ENCODE peak calls at places on chromosome 5, in six cellular contexts. One of them, this sample, is unnamed.

GRCh38 chr5:154648706-154649105 is 106.5 kb upstream of the LARP1 start:
- DNase-seq in AG09319: no peak
- DNase-seq in HFFc6: no peak
- DNase-seq in uterus: no peak
- DNase-seq in BJ: no peak
- DNase-seq in upper lobe of right lung: no peak
- DNase-seq in this sample: no peak

GRCh38 chr5:58598440-58598839 is 15.6 kb downstream of the RAB3C start:
- DNase-seq in upper lobe of right lung: no peak
- DNase-seq in AG09319: no peak
- DNase-seq in BJ: no peak
- DNase-seq in uterus: no peak
- DNase-seq in HFFc6: no peak
- DNase-seq in this sample: no peak

GRCh38 chr5:157594675-157595074 is 19.1 kb upstream of the ADAM19 start:
- DNase-seq in HFFc6: no peak
- DNase-seq in uterus: no peak
- DNase-seq in upper lobe of right lung: no peak
- DNase-seq in AG09319: no peak
- DNase-seq in BJ: no peak
- DNase-seq in this sample: no peak

GRCh38 chr5:179817071-179817840 is 3.4 kb upstream of the SQSTM1 start:
- DNase-seq in uterus: no peak
- DNase-seq in HFFc6: no peak
- DNase-seq in upper lobe of right lung: peak; percentile 74
- DNase-seq in BJ: no peak
- DNase-seq in AG09319: no peak
- DNase-seq in this sample: no peak

GRCh38 chr5:77986261-77986660 is 210.1 kb upstream of the TBCA start:
- DNase-seq in BJ: no peak
- DNase-seq in HFFc6: no peak
- DNase-seq in uterus: no peak
- DNase-seq in upper lobe of right lung: no peak
- DNase-seq in AG09319: no peak
- DNase-seq in this sample: no peak

GRCh38 chr5:81768960-81769452 is 18.1 kb upstream of the SSBP2 start:
- DNase-seq in HFFc6: peak; percentile 94
- DNase-seq in BJ: peak; percentile 77
- DNase-seq in uterus: no peak
- DNase-seq in AG09319: peak; percentile 39
- DNase-seq in upper lobe of right lung: no peak
- DNase-seq in this sample: peak; percentile 69

GRCh38 chr5:160938532-160938931 is 86.5 kb upstream of the ATP10B start:
- DNase-seq in AG09319: no peak
- DNase-seq in uterus: no peak
- DNase-seq in upper lobe of right lung: peak; percentile 79
- DNase-seq in BJ: no peak
- DNase-seq in HFFc6: no peak
- DNase-seq in this sample: no peak

GRCh38 chr5:138824924-138825863 is 49.9 kb downstream of the LRRTM2 start:
- DNase-seq in BJ: no peak
- DNase-seq in AG09319: no peak
- DNase-seq in HFFc6: no peak
- DNase-seq in uterus: no peak
- DNase-seq in upper lobe of right lung: no peak
- DNase-seq in this sample: no peak

GRCh38 chr5:50888754-50889153 is 222.3 kb downstream of the PARP8 start:
- DNase-seq in HFFc6: no peak
- DNase-seq in upper lobe of right lung: no peak
- DNase-seq in uterus: no peak
- DNase-seq in BJ: no peak
- DNase-seq in AG09319: no peak
- DNase-seq in this sample: no peak

GRCh38 chr5:68490401-68490800 is 274.8 kb downstream of the PIK3R1 start:
- DNase-seq in upper lobe of right lung: no peak
- DNase-seq in uterus: no peak
- DNase-seq in HFFc6: no peak
- DNase-seq in BJ: no peak
- DNase-seq in AG09319: no peak
- DNase-seq in this sample: no peak

GRCh38 chr5:140041492-140042421 is 1.3 kb downstream of the NRG2 start:
- DNase-seq in HFFc6: peak; percentile 55
- DNase-seq in uterus: peak; percentile 35
- DNase-seq in AG09319: no peak
- DNase-seq in BJ: no peak
- DNase-seq in upper lobe of right lung: peak; percentile 65
- DNase-seq in this sample: no peak

GRCh38 chr5:14178671-14179211 is 35.6 kb downstream of the TRIO start:
- DNase-seq in upper lobe of right lung: no peak
- DNase-seq in HFFc6: peak; percentile 79
- DNase-seq in AG09319: no peak
- DNase-seq in BJ: no peak
- DNase-seq in uterus: no peak
- DNase-seq in this sample: no peak

GRCh38 chr5:57776035-57776434 is 293.4 kb upstream of the ACTBL2 start:
- DNase-seq in BJ: no peak
- DNase-seq in AG09319: no peak
- DNase-seq in uterus: no peak
- DNase-seq in HFFc6: no peak
- DNase-seq in upper lobe of right lung: no peak
- DNase-seq in this sample: no peak

GRCh38 chr5:173953528-173954090 is 35.4 kb upstream of the C5orf47 start:
- DNase-seq in BJ: no peak
- DNase-seq in uterus: no peak
- DNase-seq in HFFc6: peak; percentile 69
- DNase-seq in upper lobe of right lung: no peak
- DNase-seq in AG09319: no peak
- DNase-seq in this sample: no peak

GRCh38 chr5:143014017-143014651 is 244.0 kb downstream of the ARHGAP26 start:
- DNase-seq in HFFc6: no peak
- DNase-seq in uterus: no peak
- DNase-seq in AG09319: no peak
- DNase-seq in BJ: no peak
- DNase-seq in upper lobe of right lung: peak; percentile 79
- DNase-seq in this sample: no peak

GRCh38 chr5:159102294-159102934 is 2.7 kb upstream of the EBF1 start:
- DNase-seq in BJ: no peak
- DNase-seq in HFFc6: no peak
- DNase-seq in upper lobe of right lung: no peak
- DNase-seq in AG09319: no peak
- DNase-seq in uterus: no peak
- DNase-seq in this sample: no peak

GRCh38 chr5:159105318-159106053 is 5.8 kb upstream of the EBF1 start:
- DNase-seq in BJ: no peak
- DNase-seq in HFFc6: no peak
- DNase-seq in uterus: peak; percentile 18
- DNase-seq in AG09319: no peak
- DNase-seq in upper lobe of right lung: no peak
- DNase-seq in this sample: no peak

GRCh38 chr5:159103086-159103485 is 3.4 kb upstream of the EBF1 start:
- DNase-seq in uterus: no peak
- DNase-seq in BJ: no peak
- DNase-seq in HFFc6: no peak
- DNase-seq in AG09319: no peak
- DNase-seq in upper lobe of right lung: no peak
- DNase-seq in this sample: no peak

GRCh38 chr5:159104759-159105317 is 5.1 kb upstream of the EBF1 start:
- DNase-seq in upper lobe of right lung: no peak
- DNase-seq in BJ: no peak
- DNase-seq in AG09319: no peak
- DNase-seq in uterus: no peak
- DNase-seq in HFFc6: no peak
- DNase-seq in this sample: no peak

GRCh38 chr5:159104058-159104651 is 4.4 kb upstream of the EBF1 start:
- DNase-seq in upper lobe of right lung: peak; percentile 63
- DNase-seq in AG09319: no peak
- DNase-seq in BJ: no peak
- DNase-seq in HFFc6: no peak
- DNase-seq in uterus: peak; percentile 43
- DNase-seq in this sample: no peak
- TF ChIP-seq CTCF in upper lobe of right lung: peak; percentile 30
- TF ChIP-seq CTCF in AG09319: peak; percentile 20
- TF ChIP-seq CTCF in BJ: peak; percentile 27
- TF ChIP-seq CTCF in HFFc6: peak; percentile 40
- TF ChIP-seq CTCF in uterus: no peak
- TF ChIP-seq CTCF in this sample: peak; percentile 50

GRCh38 chr5:34450338-34450737 is 205.8 kb upstream of the RAI14 start:
- DNase-seq in AG09319: no peak
- DNase-seq in BJ: no peak
- DNase-seq in HFFc6: no peak
- DNase-seq in uterus: no peak
- DNase-seq in upper lobe of right lung: no peak
- DNase-seq in this sample: no peak

GRCh38 chr5:34449639-34450038 is 206.5 kb upstream of the RAI14 start:
- DNase-seq in HFFc6: no peak
- DNase-seq in upper lobe of right lung: no peak
- DNase-seq in uterus: no peak
- DNase-seq in AG09319: no peak
- DNase-seq in BJ: no peak
- DNase-seq in this sample: no peak

GRCh38 chr5:34455096-34455495 is 201.0 kb upstream of the RAI14 start:
- DNase-seq in BJ: no peak
- DNase-seq in AG09319: no peak
- DNase-seq in uterus: no peak
- DNase-seq in upper lobe of right lung: no peak
- DNase-seq in HFFc6: no peak
- DNase-seq in this sample: no peak

GRCh38 chr5:34447424-34447823 is 208.7 kb upstream of the RAI14 start:
- DNase-seq in BJ: no peak
- DNase-seq in upper lobe of right lung: no peak
- DNase-seq in uterus: no peak
- DNase-seq in HFFc6: no peak
- DNase-seq in AG09319: no peak
- DNase-seq in this sample: no peak

GRCh38 chr5:34452170-34452828 is 203.8 kb upstream of the RAI14 start:
- DNase-seq in HFFc6: peak; percentile 25
- DNase-seq in upper lobe of right lung: no peak
- DNase-seq in uterus: no peak
- DNase-seq in AG09319: no peak
- DNase-seq in BJ: no peak
- DNase-seq in this sample: no peak
- TF ChIP-seq CTCF in HFFc6: peak; percentile 79
- TF ChIP-seq CTCF in upper lobe of right lung: peak; percentile 24
- TF ChIP-seq CTCF in uterus: no peak
- TF ChIP-seq CTCF in AG09319: peak; percentile 53
- TF ChIP-seq CTCF in BJ: peak; percentile 59
- TF ChIP-seq CTCF in this sample: peak; percentile 53

DNA sequence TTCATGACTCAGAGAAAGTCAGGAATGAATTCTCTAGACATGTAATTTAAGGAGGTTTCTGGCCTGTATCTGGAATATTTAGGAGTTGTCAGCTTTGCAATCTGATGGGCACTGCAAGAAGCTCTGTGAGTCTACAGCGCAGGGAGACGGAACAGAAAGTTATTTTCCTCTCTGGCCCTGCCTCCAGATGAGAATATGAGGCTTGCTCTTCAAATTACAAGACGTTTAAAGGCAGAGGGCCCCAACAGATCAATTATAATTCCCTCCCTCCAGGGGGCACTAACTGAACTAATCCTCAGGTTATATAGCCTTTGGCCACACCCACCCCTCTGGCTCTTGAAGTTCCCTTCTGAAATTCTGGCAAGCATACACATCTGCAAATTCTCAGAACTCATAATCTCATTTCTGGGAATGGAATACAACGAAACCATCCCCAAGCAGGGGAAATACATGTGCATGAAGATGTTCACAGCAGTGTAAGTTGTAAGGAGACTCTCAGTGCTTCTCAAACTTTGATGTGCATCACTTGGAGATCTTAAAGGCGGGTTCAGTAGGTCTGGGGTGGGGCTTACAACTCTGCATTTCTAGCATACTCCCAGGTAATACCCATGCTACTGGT is 307.6 kb downstream of the CWC27 start:
- DNase-seq in uterus: peak; percentile 66
- DNase-seq in AG09319: peak; percentile 16
- DNase-seq in upper lobe of right lung: no peak
- DNase-seq in BJ: no peak
- DNase-seq in HFFc6: peak; percentile 38
- DNase-seq in this sample: peak; percentile 21
- TF ChIP-seq CTCF in uterus: no peak
- TF ChIP-seq CTCF in AG09319: peak; percentile 24
- TF ChIP-seq CTCF in upper lobe of right lung: peak; percentile 39
- TF ChIP-seq CTCF in BJ: peak; percentile 24
- TF ChIP-seq CTCF in HFFc6: peak; percentile 60
- TF ChIP-seq CTCF in this sample: no peak

DNA sequence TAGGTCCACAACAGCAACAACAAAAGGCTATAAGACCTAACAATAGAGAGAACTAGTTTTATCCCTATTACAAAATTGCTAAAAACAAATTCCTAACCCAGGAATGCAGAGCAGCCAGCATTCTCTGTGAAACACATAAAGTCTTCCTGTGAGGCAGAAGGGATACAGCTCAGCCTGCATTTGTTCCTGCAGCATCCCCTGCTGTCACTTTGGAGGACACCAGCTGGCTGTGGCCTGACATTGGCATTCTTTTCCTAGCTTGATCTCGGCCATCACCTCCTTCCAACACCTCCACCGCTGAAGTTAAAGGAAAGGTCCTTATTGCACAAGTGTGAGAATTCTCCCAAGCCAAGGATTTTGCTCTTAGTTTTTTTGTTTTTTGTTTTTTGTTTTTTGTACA is 186.1 kb downstream of the SNCAIP start:
- DNase-seq in upper lobe of right lung: no peak
- DNase-seq in HFFc6: no peak
- DNase-seq in uterus: no peak
- DNase-seq in AG09319: no peak
- DNase-seq in BJ: no peak
- DNase-seq in this sample: no peak
- TF ChIP-seq CTCF in upper lobe of right lung: peak; percentile 6
- TF ChIP-seq CTCF in HFFc6: peak; percentile 47
- TF ChIP-seq CTCF in uterus: no peak
- TF ChIP-seq CTCF in AG09319: peak; percentile 62
- TF ChIP-seq CTCF in BJ: peak; percentile 53
- TF ChIP-seq CTCF in this sample: peak; percentile 43

GRCh38 chr5:97183100-97183929 is at the start of gene RIOK2:
- DNase-seq in upper lobe of right lung: peak; percentile 98
- DNase-seq in AG09319: peak; percentile 84
- DNase-seq in HFFc6: peak; percentile 90
- DNase-seq in BJ: peak; percentile 85
- DNase-seq in uterus: peak; percentile 90
- DNase-seq in this sample: peak; percentile 58
- TF ChIP-seq CTCF in upper lobe of right lung: no peak
- TF ChIP-seq CTCF in AG09319: no peak
- TF ChIP-seq CTCF in HFFc6: no peak
- TF ChIP-seq CTCF in BJ: no peak
- TF ChIP-seq CTCF in uterus: no peak
- TF ChIP-seq CTCF in this sample: no peak

GRCh38 chr5:112691758-112692157 is 45.9 kb upstream of the APC start:
- DNase-seq in BJ: no peak
- DNase-seq in AG09319: no peak
- DNase-seq in upper lobe of right lung: no peak
- DNase-seq in HFFc6: no peak
- DNase-seq in uterus: no peak
- DNase-seq in this sample: no peak
- TF ChIP-seq CTCF in BJ: peak; percentile 27
- TF ChIP-seq CTCF in AG09319: peak; percentile 20
- TF ChIP-seq CTCF in upper lobe of right lung: peak; percentile 20
- TF ChIP-seq CTCF in HFFc6: peak; percentile 60
- TF ChIP-seq CTCF in uterus: no peak
- TF ChIP-seq CTCF in this sample: no peak

This sample was measured in AG04449.